ENCODE peak calls at places on chromosomes 11 and 22, in four cellular contexts. One of them, this sample, is unnamed.
A peak's percentile ranks its signal among the peaks of the same experiment; 100 is the strongest.

GRCh38 chr11:20156280-20156875 is 3.9 kb downstream of the DBX1 start:
- DNase-seq in pancreas: no peak
- DNase-seq in nephron progenitor cell: peak; percentile 34
- DNase-seq in GM10248: peak; percentile 45
- DNase-seq in this sample: no peak

GRCh38 chr11:27904358-27905055 is 203.4 kb downstream of the KIF18A start:
- DNase-seq in pancreas: no peak
- DNase-seq in nephron progenitor cell: no peak
- DNase-seq in GM10248: no peak
- DNase-seq in this sample: no peak

GRCh38 chr11:63917685-63918523 is 940 bp upstream of the RCOR2 start:
- DNase-seq in pancreas: no peak
- DNase-seq in GM10248: no peak
- DNase-seq in nephron progenitor cell: peak; percentile 67
- DNase-seq in this sample: no peak

GRCh38 chr22:20463324-20464095 is 25.9 kb upstream of the SCARF2 start:
- DNase-seq in GM10248: peak; percentile 51
- DNase-seq in nephron progenitor cell: no peak
- DNase-seq in pancreas: peak; percentile 26
- DNase-seq in this sample: peak; percentile 29

GRCh38 chr22:44136112-44136511 is 44.6 kb upstream of the PARVG start:
- DNase-seq in GM10248: no peak
- DNase-seq in pancreas: peak; percentile 21
- DNase-seq in nephron progenitor cell: no peak
- DNase-seq in this sample: no peak

GRCh38 chr22:41798736-41799135 is 1.7 kb upstream of the CCDC134 start:
- DNase-seq in pancreas: no peak
- DNase-seq in nephron progenitor cell: no peak
- DNase-seq in GM10248: no peak
- DNase-seq in this sample: no peak

GRCh38 chr11:57474017-57474750 is 13.9 kb downstream of the RTN4RL2 start:
- DNase-seq in pancreas: no peak
- DNase-seq in nephron progenitor cell: no peak
- DNase-seq in GM10248: no peak
- DNase-seq in this sample: no peak

GRCh38 chr11:94525933-94526332 is 13.7 kb downstream of the C11orf97 start:
- DNase-seq in nephron progenitor cell: no peak
- DNase-seq in pancreas: peak; percentile 80
- DNase-seq in GM10248: no peak
- DNase-seq in this sample: no peak

GRCh38 chr22:33347002-33347401 is 288.8 kb upstream of the SYN3 start:
- DNase-seq in nephron progenitor cell: no peak
- DNase-seq in pancreas: no peak
- DNase-seq in GM10248: no peak
- DNase-seq in this sample: no peak

GRCh38 chr11:1200611-1201191 is 22.2 kb upstream of the MUC5B start:
- DNase-seq in GM10248: no peak
- DNase-seq in nephron progenitor cell: no peak
- DNase-seq in pancreas: peak; percentile 42
- DNase-seq in this sample: no peak

GRCh38 chr11:47106839-47107520 is 69.7 kb downstream of the ARFGAP2 start:
- DNase-seq in GM10248: no peak
- DNase-seq in pancreas: no peak
- DNase-seq in nephron progenitor cell: no peak
- DNase-seq in this sample: no peak

GRCh38 chr11:92714111-92714510 is 255.3 kb upstream of the MTNR1B start:
- DNase-seq in nephron progenitor cell: no peak
- DNase-seq in GM10248: no peak
- DNase-seq in pancreas: no peak
- DNase-seq in this sample: no peak

GRCh38 chr11:69172674-69173073 is 16.9 kb downstream of the SMIM38 start:
- DNase-seq in nephron progenitor cell: no peak
- DNase-seq in pancreas: no peak
- DNase-seq in GM10248: no peak
- DNase-seq in this sample: no peak

GRCh38 chr11:108498046-108498815 is at the start of gene POGLUT3:
- DNase-seq in nephron progenitor cell: peak; percentile 85
- DNase-seq in GM10248: peak; percentile 76
- DNase-seq in pancreas: peak; percentile 84
- DNase-seq in this sample: peak; percentile 47

GRCh38 chr22:45424241-45424731 is 10.8 kb downstream of the RIBC2 start:
- DNase-seq in nephron progenitor cell: no peak
- DNase-seq in GM10248: no peak
- DNase-seq in pancreas: no peak
- DNase-seq in this sample: no peak

GRCh38 chr11:117097567-117098268 is 510 bp downstream of the SIK3 start:
- DNase-seq in nephron progenitor cell: peak; percentile 69
- DNase-seq in pancreas: peak; percentile 81
- DNase-seq in GM10248: no peak
- DNase-seq in this sample: no peak

GRCh38 chr11:69801513-69802335 is 17.5 kb downstream of the FGF3 start:
- DNase-seq in nephron progenitor cell: peak; percentile 85
- DNase-seq in pancreas: peak; percentile 68
- DNase-seq in GM10248: peak; percentile 62
- DNase-seq in this sample: peak; percentile 36

GRCh38 chr11:66291706-66292542 is at the start of gene TMEM151A:
- DNase-seq in GM10248: no peak
- DNase-seq in pancreas: peak; percentile 81
- DNase-seq in nephron progenitor cell: peak; percentile 46
- DNase-seq in this sample: peak; percentile 54

GRCh38 chr22:37416806-37417205 is 10.5 kb downstream of the ELFN2 start:
- DNase-seq in pancreas: no peak
- DNase-seq in GM10248: no peak
- DNase-seq in nephron progenitor cell: peak; percentile 39
- DNase-seq in this sample: no peak

GRCh38 chr22:37638351-37639069 is 959 bp upstream of the SH3BP1 start:
- DNase-seq in pancreas: no peak
- DNase-seq in nephron progenitor cell: no peak
- DNase-seq in GM10248: no peak
- DNase-seq in this sample: no peak

GRCh38 chr11:35324981-35325380 is 94.4 kb downstream of the SLC1A2 start:
- DNase-seq in nephron progenitor cell: no peak
- DNase-seq in GM10248: no peak
- DNase-seq in pancreas: no peak
- DNase-seq in this sample: no peak

GRCh38 chr11:73982595-73982989 is at the start of gene UCP2:
- DNase-seq in nephron progenitor cell: peak; percentile 86
- DNase-seq in pancreas: peak; percentile 91
- DNase-seq in GM10248: peak; percentile 85
- DNase-seq in this sample: peak; percentile 83

GRCh38 chr11:47587039-47587675 is 679 bp downstream of the FAM180B start:
- DNase-seq in GM10248: no peak
- DNase-seq in pancreas: no peak
- DNase-seq in nephron progenitor cell: no peak
- DNase-seq in this sample: no peak

GRCh38 chr11:79121351-79121750 is 319.5 kb downstream of the TENM4 start:
- DNase-seq in pancreas: no peak
- DNase-seq in nephron progenitor cell: peak; percentile 21
- DNase-seq in GM10248: no peak
- DNase-seq in this sample: no peak

GRCh38 chr22:48254311-48254873 is 1491.9 kb downstream of the TBC1D22A start:
- DNase-seq in pancreas: no peak
- DNase-seq in GM10248: no peak
- DNase-seq in nephron progenitor cell: no peak
- DNase-seq in this sample: no peak

GRCh38 chr11:12193515-12194336 is 83.3 kb downstream of the MICAL2 start:
- DNase-seq in pancreas: no peak
- DNase-seq in GM10248: no peak
- DNase-seq in nephron progenitor cell: no peak
- DNase-seq in this sample: no peak

GRCh38 chr11:96016978-96017502 is 93.1 kb upstream of the MTMR2 start:
- DNase-seq in nephron progenitor cell: no peak
- DNase-seq in pancreas: no peak
- DNase-seq in GM10248: no peak
- DNase-seq in this sample: no peak

GRCh38 chr11:75668508-75669297 is at the start of gene MAP6:
- DNase-seq in pancreas: peak; percentile 66
- DNase-seq in GM10248: peak; percentile 34
- DNase-seq in nephron progenitor cell: peak; percentile 61
- DNase-seq in this sample: peak; percentile 37

GRCh38 chr11:76073716-76074115 is 132.6 kb downstream of the WNT11 start:
- DNase-seq in pancreas: no peak
- DNase-seq in GM10248: no peak
- DNase-seq in nephron progenitor cell: no peak
- DNase-seq in this sample: no peak

GRCh38 chr22:44496844-44497217 is 1.2 kb downstream of the RTL6 start:
- DNase-seq in GM10248: no peak
- DNase-seq in pancreas: no peak
- DNase-seq in nephron progenitor cell: no peak
- DNase-seq in this sample: no peak

GRCh38 chr22:43126506-43127165 is 16.1 kb downstream of the BIK start:
- DNase-seq in pancreas: peak; percentile 60
- DNase-seq in nephron progenitor cell: no peak
- DNase-seq in GM10248: peak; percentile 50
- DNase-seq in this sample: no peak

GRCh38 chr11:94027210-94027609 is 6.1 kb downstream of the HEPHL1 start:
- DNase-seq in pancreas: no peak
- DNase-seq in GM10248: no peak
- DNase-seq in nephron progenitor cell: no peak
- DNase-seq in this sample: no peak

GRCh38 chr11:124762624-124763155 is 600 bp upstream of the ESAM start:
- DNase-seq in nephron progenitor cell: peak; percentile 59
- DNase-seq in GM10248: peak; percentile 50
- DNase-seq in pancreas: peak; percentile 63
- DNase-seq in this sample: no peak

DNA sequence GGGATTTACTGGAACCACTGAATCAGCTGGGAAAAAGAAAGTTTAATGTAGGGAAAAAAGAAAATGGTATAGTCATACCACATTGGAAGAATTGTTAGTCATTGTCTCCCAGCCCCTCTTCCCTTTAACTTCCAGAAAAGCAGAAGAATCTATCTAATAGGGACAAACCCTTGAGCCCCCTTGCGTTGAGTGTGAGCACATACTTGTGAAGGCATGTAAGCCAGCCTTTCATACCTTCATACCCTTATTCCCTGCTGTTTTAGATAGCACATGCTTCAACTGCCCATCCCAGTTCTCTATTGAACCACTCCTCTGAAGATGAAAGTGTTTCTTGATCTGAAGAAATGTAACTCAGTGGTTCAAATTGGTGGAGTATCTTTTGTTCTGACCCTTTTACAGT is 6.6 kb downstream of the TREH start:
- DNase-seq in GM10248: no peak
- DNase-seq in nephron progenitor cell: no peak
- DNase-seq in pancreas: no peak
- DNase-seq in this sample: no peak
- TF ChIP-seq CTCF in GM10248: no peak
- TF ChIP-seq CTCF in nephron progenitor cell: no peak
- TF ChIP-seq CTCF in pancreas: no peak
- TF ChIP-seq CTCF in this sample: no peak

GRCh38 chr22:19134176-19134831 is 3.2 kb downstream of the TSSK2 start:
- DNase-seq in pancreas: no peak
- DNase-seq in GM10248: no peak
- DNase-seq in nephron progenitor cell: no peak
- DNase-seq in this sample: no peak

GRCh38 chr22:19133561-19133960 is 2.5 kb downstream of the TSSK2 start:
- DNase-seq in pancreas: no peak
- DNase-seq in GM10248: no peak
- DNase-seq in nephron progenitor cell: no peak
- DNase-seq in this sample: no peak

GRCh38 chr22:19132693-19133400 is 1.7 kb downstream of the TSSK2 start:
- DNase-seq in pancreas: no peak
- DNase-seq in GM10248: no peak
- DNase-seq in nephron progenitor cell: no peak
- DNase-seq in this sample: no peak

GRCh38 chr22:19136915-19137314 is 5.8 kb downstream of the TSSK2 start:
- DNase-seq in nephron progenitor cell: no peak
- DNase-seq in GM10248: no peak
- DNase-seq in pancreas: no peak
- DNase-seq in this sample: no peak

DNA sequence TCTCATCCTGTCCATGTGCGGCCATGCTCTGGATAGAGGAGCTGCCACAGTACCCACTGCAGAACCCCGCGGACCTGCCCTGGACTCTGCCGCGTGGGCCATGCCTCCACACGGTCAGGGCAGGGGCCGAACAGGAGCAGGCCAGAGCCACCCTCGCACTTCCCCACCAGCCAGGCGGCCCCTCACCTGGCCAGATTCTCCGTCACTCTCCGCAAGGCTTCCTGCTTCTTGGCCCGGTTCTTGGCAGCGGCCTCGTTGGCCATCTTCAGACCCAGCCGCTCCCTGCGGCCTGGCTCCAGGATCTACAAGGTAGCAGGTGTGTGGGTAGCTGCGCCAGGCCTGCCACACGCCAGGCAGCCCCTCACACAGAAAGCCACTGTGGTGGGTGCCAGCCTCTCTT is 3.8 kb downstream of the TSSK2 start:
- DNase-seq in pancreas: no peak
- DNase-seq in nephron progenitor cell: no peak
- DNase-seq in GM10248: no peak
- DNase-seq in this sample: no peak
- TF ChIP-seq CTCF in pancreas: no peak
- TF ChIP-seq CTCF in nephron progenitor cell: no peak
- TF ChIP-seq CTCF in GM10248: no peak
- TF ChIP-seq CTCF in this sample: no peak

GRCh38 chr11:37858398-37858797 is 1260.4 kb upstream of the RAG2 start:
- DNase-seq in nephron progenitor cell: no peak
- DNase-seq in GM10248: no peak
- DNase-seq in pancreas: no peak
- DNase-seq in this sample: no peak
- TF ChIP-seq CTCF in nephron progenitor cell: peak; percentile 21
- TF ChIP-seq CTCF in GM10248: no peak
- TF ChIP-seq CTCF in pancreas: no peak
- TF ChIP-seq CTCF in this sample: no peak

GRCh38 chr22:50473855-50474671 is 772 bp downstream of the SBF1 start:
- DNase-seq in pancreas: peak; percentile 77
- DNase-seq in GM10248: no peak
- DNase-seq in nephron progenitor cell: peak; percentile 57
- DNase-seq in this sample: no peak

GRCh38 chr22:50474711-50475651 is at the start of gene SBF1:
- DNase-seq in nephron progenitor cell: peak; percentile 95
- DNase-seq in GM10248: peak; percentile 100
- DNase-seq in pancreas: peak; percentile 97
- DNase-seq in this sample: peak; percentile 89

GRCh38 chr22:50471197-50471847 is 3.5 kb downstream of the SBF1 start:
- DNase-seq in pancreas: no peak
- DNase-seq in nephron progenitor cell: no peak
- DNase-seq in GM10248: no peak
- DNase-seq in this sample: no peak

GRCh38 chr22:50471962-50472361 is 2.9 kb downstream of the SBF1 start:
- DNase-seq in GM10248: no peak
- DNase-seq in pancreas: no peak
- DNase-seq in nephron progenitor cell: no peak
- DNase-seq in this sample: no peak

GRCh38 chr22:50473088-50473487 is 1.7 kb downstream of the SBF1 start:
- DNase-seq in GM10248: no peak
- DNase-seq in nephron progenitor cell: no peak
- DNase-seq in pancreas: no peak
- DNase-seq in this sample: no peak
- TF ChIP-seq CTCF in GM10248: peak; percentile 51
- TF ChIP-seq CTCF in nephron progenitor cell: no peak
- TF ChIP-seq CTCF in pancreas: no peak
- TF ChIP-seq CTCF in this sample: no peak